ENCODE peak calls at places on chromosome 7, in seven cellular contexts. Q, I, G, J, F, M and N are unnamed samples.

GRCh38 chr7:41503438-41503837 is 199.5 kb downstream of the INHBA start:
- DNase-seq in Q (no peak), I (no peak), G (no peak), J (no peak), F (peak; percentile 26), M (peak; percentile 54), N (no peak)

GRCh38 chr7:139995034-139995915 is 67.5 kb downstream of the PARP12 start:
- DNase-seq in Q (no peak), I (no peak), G (peak; percentile 76), J (peak; percentile 85), F (no peak), M (no peak), N (peak; percentile 47)

GRCh38 chr7:157384301-157384700 is 47.5 kb downstream of the DNAJB6 start:
- DNase-seq in Q (no peak), I (no peak), G (no peak), J (peak; percentile 20), F (no peak), M (no peak), N (no peak)

GRCh38 chr7:22885824-22886255 is 63.2 kb upstream of the TOMM7 start:
- DNase-seq in Q (peak; percentile 47), I (peak; percentile 7), G (no peak), J (no peak), F (peak; percentile 11), M (peak; percentile 28), N (no peak)

GRCh38 chr7:6284055-6284400 is 11.6 kb upstream of the CYTH3 start:
- DNase-seq in Q (no peak), I (no peak), G (no peak), J (no peak), F (no peak), M (peak; percentile 87), N (no peak)

GRCh38 chr7:16268821-16269768 is 152.2 kb downstream of the CRPPA start:
- DNase-seq in Q (no peak), I (no peak), G (no peak), J (no peak), F (peak; percentile 11), M (peak; percentile 73), N (no peak)

GRCh38 chr7:114819629-114820362 is 102.1 kb upstream of the MDFIC start:
- DNase-seq in Q (no peak), I (no peak), G (no peak), J (no peak), F (peak; percentile 6), M (peak; percentile 99), N (no peak)

GRCh38 chr7:143906895-143907294 is 4.9 kb upstream of the TCAF1 start:
- DNase-seq in Q (no peak), I (no peak), G (no peak), J (no peak), F (no peak), M (no peak), N (no peak)

GRCh38 chr7:964401-965231 is 10.1 kb upstream of the ADAP1 start:
- DNase-seq in Q (no peak), I (no peak), G (peak; percentile 13), J (no peak), F (peak; percentile 87), M (peak; percentile 37), N (peak; percentile 18)

GRCh38 chr7:40419832-40420231 is 285.0 kb downstream of the SUGCT start:
- DNase-seq in Q (no peak), I (no peak), G (no peak), J (no peak), F (no peak), M (no peak), N (no peak)

GRCh38 chr7:36972140-36972518 is 247.8 kb upstream of the AOAH start:
- DNase-seq in Q (no peak), I (no peak), G (no peak), J (no peak), F (no peak), M (no peak), N (no peak)

GRCh38 chr7:105136221-105136620 is 122.2 kb downstream of the KMT2E start:
- DNase-seq in Q (no peak), I (no peak), G (no peak), J (no peak), F (peak; percentile 18), M (peak; percentile 34), N (no peak)